ENCODE peak calls at places on chromosome 20, in seven cellular contexts. W is upper lobe of left lung, Y is GM12878, K is stomach, Q is transverse colon, E is A549, M is sigmoid colon. V is an unnamed sample.

GRCh38 chr20:31719644-31720485 is 2.8 kb downstream of the BCL2L1 start:
- DNase-seq in W (no peak), Y (no peak), K (peak), Q (peak), E (peak), M (no peak), V (no peak)

GRCh38 chr20:46399401-46399800 is 7.0 kb downstream of the ELMO2 start:
- DNase-seq in W (peak), Y (no peak), K (no peak), Q (no peak), E (no peak), M (no peak), V (no peak)

GRCh38 chr20:50346372-50347347 is 156.0 kb downstream of the CEBPB start:
- DNase-seq in W (peak), Y (no peak), K (peak), Q (peak), E (peak), M (peak), V (peak)

GRCh38 chr20:57952136-57952535 is 242.3 kb upstream of the PMEPA1 start:
- DNase-seq in W (no peak), Y (no peak), K (no peak), Q (no peak), E (no peak), M (no peak), V (no peak)

GRCh38 chr20:12570371-12570770 is 438.4 kb upstream of the SPTLC3 start:
- DNase-seq in W (no peak), Y (no peak), K (no peak), Q (no peak), E (peak), M (no peak), V (no peak)

GRCh38 chr20:42173440-42173839 is 555.3 kb upstream of the CHD6 start:
- DNase-seq in W (no peak), Y (no peak), K (no peak), Q (no peak), E (no peak), M (no peak), V (no peak)

GRCh38 chr20:51275816-51276215 is 252.9 kb upstream of the KCNG1 start:
- DNase-seq in W (no peak), Y (no peak), K (no peak), Q (no peak), E (no peak), M (no peak), V (no peak)

GRCh38 chr20:42432931-42433330 is 756.8 kb downstream of the PTPRT start:
- DNase-seq in W (no peak), Y (no peak), K (no peak), Q (no peak), E (no peak), M (no peak), V (no peak)

GRCh38 chr20:52191132-52191435 is 495 bp downstream of the ZFP64 start:
- DNase-seq in W (peak), Y (no peak), K (no peak), Q (no peak), E (no peak), M (no peak), V (no peak)

GRCh38 chr20:5448449-5449118 is 131.8 kb upstream of the PROKR2 start:
- DNase-seq in W (peak), Y (no peak), K (peak), Q (peak), E (peak), M (no peak), V (no peak)

GRCh38 chr20:12891643-12892042 is 117.1 kb upstream of the SPTLC3 start:
- DNase-seq in W (no peak), Y (no peak), K (no peak), Q (no peak), E (no peak), M (no peak), V (no peak)

GRCh38 chr20:53154540-53154939 is 182.4 kb downstream of the TSHZ2 start:
- DNase-seq in W (no peak), Y (no peak), K (no peak), Q (no peak), E (no peak), M (no peak), V (no peak)

GRCh38 chr20:50601511-50602431 is 89.6 kb downstream of the RIPOR3 start:
- DNase-seq in W (no peak), Y (no peak), K (no peak), Q (no peak), E (no peak), M (no peak), V (no peak)

GRCh38 chr20:62454936-62455673 is 20.7 kb downstream of the GATA5 start:
- DNase-seq in W (no peak), Y (no peak), K (no peak), Q (no peak), E (no peak), M (no peak), V (no peak)

GRCh38 chr20:19907326-19908056 is 109.7 kb upstream of the NAA20 start:
- DNase-seq in W (peak), Y (no peak), K (no peak), Q (no peak), E (no peak), M (no peak), V (no peak)

GRCh38 chr20:50578061-50578777 is 68.0 kb downstream of the PTPN1 start:
- DNase-seq in W (no peak), Y (no peak), K (no peak), Q (peak), E (no peak), M (no peak), V (no peak)

DNA sequence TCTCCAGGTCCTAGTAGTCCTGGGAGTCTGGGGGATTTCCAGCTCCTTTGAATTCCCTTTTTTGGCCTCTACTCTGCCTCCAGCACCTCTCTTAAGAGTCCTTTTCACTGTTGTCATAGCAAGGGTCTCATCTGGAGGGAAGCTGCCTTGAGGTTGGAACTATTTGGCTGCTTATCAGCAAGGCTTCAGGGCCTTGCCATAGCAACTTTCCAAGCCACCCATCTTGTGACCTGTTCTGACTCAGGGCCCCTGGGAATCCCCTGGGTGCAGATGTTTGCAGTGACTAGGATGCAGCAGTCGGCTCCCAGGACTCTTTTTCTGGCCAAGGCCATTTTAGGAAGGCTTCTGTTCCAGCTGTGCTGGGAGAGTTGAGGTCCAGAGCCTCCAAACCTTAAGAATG is 12.4 kb downstream of the PKIG start:
- DNase-seq in W (peak), Y (no peak), K (no peak), Q (no peak), E (peak), M (no peak), V (no peak)
- TF ChIP-seq EP300 in W (no peak), Y (no peak), K (no peak), Q (no peak), E (no peak), M (no peak), V (no peak)

DNA sequence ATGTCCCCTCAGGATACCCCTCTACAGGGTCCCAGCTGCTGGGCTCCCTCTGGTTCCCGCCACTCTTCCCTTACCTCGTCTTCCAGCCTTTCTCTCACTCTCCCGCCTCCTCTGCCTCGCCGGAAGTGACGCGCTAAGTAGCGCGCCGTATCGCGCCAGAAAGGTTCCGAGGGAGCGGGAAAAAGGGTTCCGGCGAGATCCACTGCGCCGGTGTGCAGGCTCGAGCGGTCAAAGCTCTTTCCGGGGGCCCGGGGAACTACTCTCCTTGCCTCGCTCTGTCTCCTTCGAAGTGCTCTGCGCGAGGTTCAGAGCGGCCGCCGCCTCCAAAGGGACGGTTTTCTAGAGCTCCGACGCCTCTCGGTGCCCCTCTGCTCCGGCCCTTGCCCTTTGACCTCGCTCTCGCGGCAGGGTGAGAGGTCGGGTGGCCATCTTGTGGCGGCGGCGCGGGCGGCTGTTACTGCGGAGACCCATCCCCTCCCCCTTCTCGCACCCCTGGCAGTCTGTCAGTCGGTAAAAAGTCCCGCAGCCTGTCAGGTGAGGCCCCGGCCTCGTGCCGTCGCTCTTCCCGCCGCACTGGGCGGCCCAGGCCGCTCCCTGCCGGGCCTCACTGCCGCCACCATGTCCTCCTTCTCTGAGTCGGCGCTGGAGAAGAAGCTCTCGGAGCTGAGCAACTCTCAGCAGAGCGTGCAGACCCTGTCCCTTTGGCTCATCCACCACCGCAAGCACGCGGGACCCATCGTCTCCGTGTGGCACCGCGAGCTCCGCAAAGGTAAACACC is at the start of the genes RPRD1B and TTI1:
- DNase-seq in W (peak), Y (peak), K (peak), Q (peak), E (peak), M (peak), V (peak)
- TF ChIP-seq EP300 in W (no peak), Y (no peak), K (no peak), Q (no peak), E (no peak), M (no peak), V (no peak)

DNA sequence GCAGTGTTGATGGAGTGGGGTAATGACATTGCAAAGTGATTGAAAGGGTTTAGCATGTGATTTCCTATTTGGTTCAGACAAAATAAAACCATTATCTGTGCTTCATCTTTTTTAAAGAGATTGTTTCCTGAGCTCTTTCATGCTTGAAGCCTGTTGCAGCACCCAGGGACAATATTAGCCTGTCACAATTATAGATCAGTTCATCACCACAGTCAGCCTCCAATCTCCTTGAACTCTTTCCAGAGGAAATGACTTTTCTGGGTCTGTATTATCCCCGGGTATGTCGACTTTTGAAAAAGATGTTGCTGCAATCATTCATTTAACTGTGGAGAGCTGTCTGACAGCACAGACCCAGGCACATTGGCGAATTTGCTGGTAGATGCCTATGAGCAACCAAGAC is 17.0 kb upstream of the KIF16B start:
- DNase-seq in W (no peak), Y (no peak), K (no peak), Q (no peak), E (no peak), M (no peak), V (no peak)
- TF ChIP-seq EP300 in W (no peak), Y (no peak), K (no peak), Q (no peak), E (no peak), M (no peak), V (no peak)

DNA sequence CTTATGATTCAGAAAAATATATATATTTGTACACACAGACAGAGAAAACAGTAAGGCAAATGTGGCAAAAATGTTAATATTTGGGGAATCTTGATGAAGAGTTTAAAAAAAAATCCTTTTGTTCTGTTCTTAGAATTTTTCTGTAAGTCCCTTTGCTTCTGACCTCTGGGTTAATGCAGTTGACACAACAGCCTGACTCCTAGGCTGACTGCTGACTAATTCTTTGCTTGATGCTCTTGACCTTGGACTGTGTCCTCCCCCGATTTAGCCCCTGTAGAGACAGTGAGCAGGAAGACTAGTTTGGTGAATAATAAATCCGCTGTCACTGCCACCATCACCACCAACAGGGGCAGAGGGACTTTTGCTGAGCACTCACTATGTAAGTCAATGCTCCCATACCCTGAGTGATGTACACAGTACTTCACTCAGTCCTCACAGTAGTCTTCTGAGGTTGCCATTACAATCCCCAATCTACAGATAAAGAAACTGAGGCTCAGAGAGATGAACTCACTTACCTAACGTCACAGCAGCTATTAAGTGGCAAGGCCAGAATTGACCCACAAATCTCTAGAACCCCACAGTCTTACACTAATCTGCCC is 71.7 kb downstream of the SNX5 start:
- DNase-seq in W (no peak), Y (peak), K (no peak), Q (no peak), E (no peak), M (peak), V (no peak)
- TF ChIP-seq EP300 in W (no peak), Y (no peak), K (no peak), Q (no peak), E (no peak), M (no peak), V (no peak)

GRCh38 chr20:2653511-2654383 is 1.3 kb downstream of the NOP56 start:
- DNase-seq in W (no peak), Y (no peak), K (no peak), Q (no peak), E (no peak), M (no peak), V (no peak)

GRCh38 chr20:2654831-2655230 is 2.4 kb downstream of the NOP56 start:
- DNase-seq in W (no peak), Y (no peak), K (no peak), Q (no peak), E (no peak), M (no peak), V (no peak)

GRCh38 chr20:2651772-2652723 is at the start of gene NOP56:
- DNase-seq in W (peak), Y (peak), K (peak), Q (peak), E (peak), M (peak), V (peak)

GRCh38 chr20:2654384-2654822 is 2.0 kb downstream of the NOP56 start:
- DNase-seq in W (no peak), Y (no peak), K (no peak), Q (no peak), E (no peak), M (no peak), V (no peak)

DNA sequence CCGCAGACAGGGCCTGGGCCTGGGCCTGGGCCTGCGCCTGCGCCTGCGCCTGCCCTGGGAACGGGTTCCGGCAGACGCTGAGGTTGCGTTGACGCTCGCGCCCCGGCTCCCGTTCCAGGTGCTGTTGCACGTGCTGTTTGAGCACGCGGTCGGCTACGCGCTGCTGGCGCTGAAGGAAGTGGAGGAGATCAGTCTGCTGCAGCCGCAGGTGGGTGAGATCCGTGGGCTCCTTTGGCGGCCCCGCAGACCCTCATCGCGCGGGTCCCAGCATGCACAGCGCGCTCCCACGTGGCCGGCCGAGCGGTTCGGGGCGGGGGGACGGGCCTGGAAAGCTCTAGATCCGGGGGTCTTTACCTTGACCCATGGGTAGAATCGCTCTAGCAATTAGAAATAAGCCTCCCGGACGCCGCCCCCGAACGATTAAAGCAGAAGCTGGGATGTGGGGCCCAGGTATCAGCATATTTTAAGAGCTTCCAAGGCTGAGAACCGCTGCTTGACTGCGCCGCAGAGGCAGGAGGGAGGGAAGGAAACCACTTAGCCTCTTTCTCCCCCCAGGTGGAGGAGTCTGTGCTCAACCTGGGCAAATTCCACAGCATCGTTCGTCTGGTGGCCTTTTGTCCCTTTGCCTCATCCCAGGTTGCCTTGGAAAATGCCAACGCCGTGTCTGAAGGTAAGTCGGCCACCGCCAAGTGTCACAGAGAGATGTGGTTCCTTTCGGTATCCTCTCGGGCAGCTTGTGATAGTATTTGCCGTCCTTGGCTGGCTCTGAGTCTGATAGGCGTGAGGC is 485 bp downstream of the NOP56 start:
- DNase-seq in W (no peak), Y (no peak), K (no peak), Q (peak), E (no peak), M (no peak), V (peak)
- TF ChIP-seq EP300 in W (no peak), Y (no peak), K (no peak), Q (no peak), E (no peak), M (no peak), V (no peak)

DNA sequence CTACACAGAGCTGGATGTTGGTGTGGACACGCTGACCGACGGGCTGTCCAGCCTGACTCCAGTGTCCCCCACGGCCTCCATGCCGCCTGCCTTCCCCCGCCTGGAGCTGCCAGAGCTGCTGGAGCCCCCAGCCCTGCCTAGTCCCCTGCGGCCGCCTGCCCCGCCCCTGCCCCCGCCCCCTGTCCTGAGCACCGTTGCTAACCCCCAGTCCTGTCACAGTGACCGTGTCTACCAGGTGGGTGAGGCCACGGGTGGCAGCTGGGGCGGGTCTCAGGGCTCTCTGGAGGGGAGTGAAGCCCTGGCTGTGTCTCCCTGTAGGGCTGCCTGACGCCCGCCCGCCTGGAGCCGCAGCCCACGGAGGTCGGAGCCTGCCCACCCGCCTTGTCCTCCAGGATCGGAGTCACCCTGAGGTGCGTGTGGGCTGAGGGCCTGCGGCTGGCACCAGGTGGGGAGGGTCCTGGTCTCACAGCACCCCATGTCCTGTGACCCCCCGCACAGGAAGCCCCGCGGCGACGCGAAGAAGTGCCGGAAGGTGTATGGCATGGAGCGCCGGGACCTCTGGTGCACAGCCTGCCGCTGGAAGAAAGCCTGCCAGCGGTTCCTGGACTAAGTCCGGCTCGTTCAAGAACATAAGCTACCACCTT is 2.9 kb downstream of the SLC2A4RG start:
- DNase-seq in W (no peak), Y (no peak), K (no peak), Q (no peak), E (no peak), M (no peak), V (no peak)
- TF ChIP-seq EP300 in W (no peak), Y (no peak), K (no peak), Q (no peak), E (no peak), M (no peak), V (no peak)